ENCODE peak calls at places on chromosomes 4 and X, in eight cellular contexts. D is H54, J is uterus, X is breast epithelium, A is stomach, G is tibial nerve, Z is lower leg skin, U is NB4. R is an unnamed sample.

GRCh38 chr4:24857996-24858395 is 54.8 kb downstream of the CCDC149 start:
- DNase-seq in D (no peak), G (no peak), J (no peak), U (no peak), Z (no peak), A (no peak), X (no peak), R (no peak)

GRCh38 chrX:13090261-13091110 is 46.1 kb upstream of the FAM9C start:
- DNase-seq in A (no peak), U (peak; percentile 88), D (no peak), G (peak; percentile 18), Z (no peak), J (no peak), X (no peak), R (no peak)

GRCh38 chr4:153439831-153440230 is 26.3 kb upstream of the TMEM131L start:
- DNase-seq in J (no peak), D (no peak), U (no peak), A (no peak), G (no peak), X (no peak), Z (no peak), R (no peak)

GRCh38 chr4:19577121-19577520 is 674.6 kb upstream of the SLIT2 start:
- DNase-seq in U (no peak), D (no peak), J (no peak), Z (no peak), A (no peak), X (no peak), G (no peak), R (no peak)

GRCh38 chr4:2480649-2481048 is 11.7 kb downstream of the RNF4 start:
- DNase-seq in U (no peak), G (no peak), A (no peak), D (no peak), J (no peak), X (no peak), Z (no peak), R (no peak)

GRCh38 chr4:74178798-74179197 is 20.9 kb downstream of the MTHFD2L start:
- DNase-seq in U (no peak), Z (no peak), A (no peak), J (no peak), D (no peak), G (no peak), X (no peak), R (no peak)

GRCh38 chr4:801436-802124 is 24.3 kb downstream of the CPLX1 start:
- DNase-seq in J (no peak), X (no peak), A (no peak), Z (no peak), D (no peak), G (no peak), U (no peak), R (no peak)

GRCh38 chr4:14168919-14169318 is 541.4 kb upstream of the BOD1L1 start:
- DNase-seq in J (no peak), Z (no peak), G (peak; percentile 49), D (peak; percentile 16), A (peak; percentile 76), U (no peak), X (peak; percentile 34), R (no peak)

GRCh38 chr4:55458164-55458563 is 62.4 kb downstream of the TMEM165 start:
- DNase-seq in J (no peak), X (no peak), D (no peak), G (no peak), Z (no peak), U (no peak), A (no peak), R (no peak)

GRCh38 chr4:90474484-90474883 is 347.3 kb downstream of the CCSER1 start:
- DNase-seq in U (no peak), X (no peak), Z (no peak), J (no peak), D (no peak), A (no peak), G (no peak), R (no peak)

GRCh38 chr4:167908816-167909215 is 183.5 kb upstream of the ANXA10 start:
- DNase-seq in X (no peak), Z (no peak), D (no peak), G (no peak), U (no peak), J (no peak), A (no peak), R (no peak)

GRCh38 chr4:23789765-23790164 is 100.1 kb downstream of the PPARGC1A start:
- DNase-seq in J (peak; percentile 45), G (peak; percentile 45), U (no peak), D (peak; percentile 19), A (no peak), Z (no peak), X (peak; percentile 32), R (no peak)

GRCh38 chr4:153564630-153565525 is 98.7 kb downstream of the TMEM131L start:
- DNase-seq in J (no peak), Z (no peak), U (no peak), D (no peak), G (no peak), A (peak; percentile 50), X (no peak), R (no peak)

GRCh38 chr4:25938251-25939186 is 24.5 kb downstream of the SMIM20 start:
- DNase-seq in D (peak; percentile 10), X (no peak), U (peak; percentile 98), G (peak; percentile 65), Z (no peak), A (no peak), J (no peak), R (no peak)

GRCh38 chrX:110182865-110183264 is 135.0 kb downstream of the AMMECR1 start:
- DNase-seq in G (no peak), A (no peak), J (no peak), Z (no peak), D (no peak), X (no peak), U (no peak), R (no peak)

GRCh38 chr4:3676907-3677495 is 89.2 kb upstream of the ADRA2C start:
- DNase-seq in J (no peak), U (no peak), Z (no peak), D (no peak), A (no peak), X (no peak), G (no peak), R (no peak)

GRCh38 chr4:184676093-184676492 is 26.6 kb downstream of the PRIMPOL start:
- DNase-seq in A (no peak), J (no peak), U (no peak), X (no peak), Z (no peak), D (no peak), G (no peak), R (no peak)

GRCh38 chr4:1752284-1753041 is 31.1 kb downstream of the TACC3 start:
- DNase-seq in Z (no peak), U (peak; percentile 77), X (peak; percentile 29), J (no peak), D (no peak), A (peak; percentile 44), G (no peak), R (no peak)

GRCh38 chrX:147736045-147736444 is 175.7 kb upstream of the FMR1 start:
- DNase-seq in A (no peak), J (no peak), G (no peak), D (no peak), Z (no peak), X (no peak), U (no peak), R (no peak)

GRCh38 chr4:120801171-120801758 is 121.3 kb downstream of the PRDM5 start:
- DNase-seq in Z (no peak), X (no peak), A (no peak), J (peak; percentile 20), U (no peak), D (peak; percentile 3), G (no peak), R (no peak)

GRCh38 chr4:129362685-129363274 is 266.8 kb downstream of the C4orf33 start:
- DNase-seq in Z (no peak), U (peak; percentile 71), A (peak; percentile 63), G (peak; percentile 74), J (peak; percentile 18), X (peak; percentile 18), D (peak; percentile 14), R (peak; percentile 57)

DNA sequence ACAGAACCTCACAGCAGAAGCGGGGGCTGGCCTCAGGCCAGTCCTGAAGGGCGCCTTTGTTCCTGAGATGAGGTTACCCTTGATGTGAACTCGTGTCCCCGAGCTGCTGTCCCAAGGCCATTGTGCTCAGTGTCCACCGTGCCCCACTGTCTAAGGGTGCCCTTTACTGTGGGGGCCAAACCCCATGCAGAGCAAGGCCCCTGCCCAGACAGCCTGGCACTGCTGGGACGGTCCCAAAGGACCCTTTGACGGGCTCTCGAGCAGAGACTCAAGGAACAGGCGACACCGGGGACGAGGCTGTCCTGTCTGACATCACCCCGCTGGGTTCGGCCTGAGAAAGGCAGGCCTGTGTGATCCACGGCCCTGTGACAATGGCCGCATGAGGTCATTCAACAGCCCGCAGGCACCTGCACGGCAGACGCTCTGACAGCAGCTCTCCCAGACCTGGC is 100.6 kb downstream of the ABLIM2 start:
- DNase-seq in X (no peak), G (no peak), U (no peak), A (no peak), J (no peak), D (no peak), Z (no peak), R (no peak)
- TF ChIP-seq POLR2A in X (no peak), G (no peak), U (no peak), A (no peak), J (no peak), D (no peak), Z (no peak), R (no peak)

GRCh38 chr4:56463711-56464110 is 3.7 kb upstream of the SRP72 start:
- DNase-seq in D (no peak), G (no peak), X (no peak), U (peak; percentile 57), A (no peak), J (no peak), Z (no peak), R (no peak)
- TF ChIP-seq POLR2A in D (no peak), G (no peak), X (no peak), U (no peak), A (no peak), J (no peak), Z (no peak), R (no peak)

GRCh38 chr4:141636771-141637460 is 533 bp downstream of the IL15 start:
- DNase-seq in X (peak; percentile 17), Z (no peak), U (no peak), D (peak; percentile 20), J (peak; percentile 26), A (peak; percentile 58), G (no peak), R (peak; percentile 18)

GRCh38 chr4:141640692-141641091 is 4.3 kb downstream of the IL15 start:
- DNase-seq in Z (no peak), G (no peak), D (no peak), A (no peak), U (no peak), X (no peak), J (no peak), R (no peak)

GRCh38 chr4:141637565-141637964 is 1.2 kb downstream of the IL15 start:
- DNase-seq in Z (no peak), D (no peak), J (no peak), A (no peak), U (no peak), X (no peak), G (no peak), R (no peak)

GRCh38 chr4:141635726-141636076 is 682 bp upstream of the IL15 start:
- DNase-seq in A (no peak), U (no peak), D (no peak), X (no peak), J (no peak), Z (no peak), G (no peak), R (no peak)

GRCh38 chr4:141636077-141636770 is at the start of gene IL15:
- DNase-seq in G (peak; percentile 27), U (no peak), D (peak; percentile 41), Z (peak; percentile 89), A (peak; percentile 79), J (peak; percentile 47), X (peak; percentile 27), R (peak; percentile 36)
- TF ChIP-seq POLR2A in G (no peak), U (no peak), D (no peak), Z (no peak), A (no peak), J (no peak), X (no peak), R (no peak)

GRCh38 chrX:46611658-46612362 is 38.2 kb downstream of the CHST7 start:
- DNase-seq in A (no peak), U (no peak), J (no peak), G (no peak), D (no peak), Z (peak; percentile 5), X (no peak), R (no peak)
- TF ChIP-seq POLR2A in A (no peak), U (no peak), J (no peak), G (no peak), D (no peak), Z (no peak), X (no peak), R (no peak)

R was measured in HCT116.